ENCODE peak calls at places on chromosome 21, in five cellular contexts. L is cardiac muscle cell, P is body of pancreas, G is PC-3, X is IMR-90. T is an unnamed sample. For H3K4me1, the result is how much of the 10 kb centered on the place peaks cover.

GRCh38 chr21:30337644-30338170 is at the start of gene KRTAP27-1:
- DNase-seq in L (no peak), X (no peak), P (no peak), G (peak), T (no peak)

GRCh38 chr21:41926068-41926806 is 27.6 kb downstream of the C2CD2 start:
- DNase-seq in X (peak), P (peak), G (peak), L (peak), T (no peak)

GRCh38 chr21:36769051-36769867 is 70.3 kb downstream of the SIM2 start:
- DNase-seq in P (no peak), L (peak), G (no peak), X (peak), T (no peak)

GRCh38 chr21:38930838-38931237 is 125.1 kb downstream of the ETS2 start:
- DNase-seq in P (no peak), X (peak), L (peak), G (no peak), T (no peak)

GRCh38 chr21:36297938-36298572 is 21.9 kb upstream of the MORC3 start:
- DNase-seq in P (peak), L (no peak), X (peak), G (peak), T (peak)

GRCh38 chr21:44871576-44872265 is 1.8 kb downstream of the PTTG1IP start:
- DNase-seq in P (peak), X (peak), L (peak), G (peak), T (peak)

GRCh38 chr21:38979271-38980196 is 173.8 kb downstream of the ETS2 start:
- DNase-seq in X (peak), P (no peak), L (peak), G (peak), T (no peak)

GRCh38 chr21:15520811-15521643 is 208.8 kb upstream of the USP25 start:
- DNase-seq in L (no peak), P (no peak), X (peak), G (peak), T (no peak)

GRCh38 chr21:41289431-41289830 is 27.2 kb upstream of the FAM3B start:
- DNase-seq in G (no peak), P (peak), X (peak), L (peak), T (no peak)

GRCh38 chr21:43733060-43733459 is 14.1 kb downstream of the PDXK start:
- DNase-seq in L (no peak), P (no peak), G (no peak), X (no peak), T (no peak)

GRCh38 chr21:43734131-43734634 is 15.3 kb downstream of the PDXK start:
- DNase-seq in L (no peak), G (no peak), X (no peak), P (peak), T (peak)

GRCh38 chr21:43731476-43731875 is 12.5 kb downstream of the PDXK start:
- DNase-seq in L (no peak), P (peak), X (no peak), G (no peak), T (no peak)

GRCh38 chr21:43733529-43734071 is 14.7 kb downstream of the PDXK start:
- DNase-seq in L (peak), X (peak), P (peak), G (no peak), T (peak)

DNA sequence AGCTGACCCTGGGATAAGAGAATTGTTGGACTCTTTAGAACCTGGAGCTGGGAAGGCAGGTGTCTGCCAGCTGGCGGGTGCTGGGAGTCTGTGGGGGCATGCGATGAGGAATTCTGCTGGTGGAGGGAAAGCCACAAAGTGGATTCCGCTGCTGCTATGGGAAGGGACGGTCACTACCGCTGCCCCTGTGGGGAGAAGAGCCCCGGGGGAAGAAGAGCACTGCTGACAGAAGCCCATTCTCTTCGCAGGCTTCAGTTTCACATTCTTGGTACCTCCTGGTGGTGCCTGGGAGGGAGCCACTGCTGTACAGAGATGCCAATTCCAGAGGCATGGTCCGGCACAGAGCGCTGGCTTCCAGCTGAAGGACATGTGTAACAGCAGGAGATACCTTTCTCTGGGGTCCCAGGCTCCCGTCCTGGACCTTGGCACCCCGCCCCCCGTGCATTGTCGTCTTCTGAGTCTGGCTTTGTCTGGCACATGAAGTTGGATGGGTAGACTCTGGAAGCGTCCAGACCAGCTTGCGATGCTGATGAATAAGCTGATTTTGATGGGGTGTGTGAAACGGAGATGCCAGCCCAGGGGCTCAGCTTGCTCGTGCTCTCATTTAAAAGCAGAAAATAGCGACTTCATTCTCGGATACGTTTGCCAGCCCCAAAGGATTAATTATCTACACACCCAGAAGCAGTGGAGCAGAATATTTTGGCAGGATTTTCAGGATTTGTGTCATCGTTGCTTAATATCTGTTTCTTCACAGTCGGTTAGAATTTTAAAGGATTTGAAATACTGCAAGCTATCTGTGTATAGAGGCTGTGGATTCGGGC is 13.2 kb downstream of the PDXK start:
- DNase-seq in X (no peak), P (no peak), L (peak), G (no peak), T (no peak)
- H3K27ac ChIP-seq in X (no peak), P (peak), L (no peak), G (no peak), T (peak)

GRCh38 chr21:34593954-34594531 is 20.9 kb downstream of the RCAN1 start:
- DNase-seq in P (no peak), L (no peak), X (no peak), G (no peak), T (no peak)
- H3K4me1 ChIP-seq in P (half or more), L (under half), X (under half), G (under half), T (half or more)

GRCh38 chr21:32382108-32382601 is 10.7 kb downstream of the URB1 start:
- DNase-seq in G (peak), L (no peak), P (no peak), X (peak), T (no peak)
- H3K27ac ChIP-seq in G (peak), L (no peak), P (no peak), X (no peak), T (no peak)

GRCh38 chr21:46636181-46636512 is 673 bp downstream of the PRMT2 start:
- DNase-seq in L (no peak), G (peak), X (no peak), P (no peak), T (no peak)

GRCh38 chr21:46634427-46634826 is 1.0 kb upstream of the PRMT2 start:
- DNase-seq in L (no peak), P (no peak), G (peak), X (no peak), T (no peak)

GRCh38 chr21:46634966-46635323 is 529 bp upstream of the PRMT2 start:
- DNase-seq in L (peak), P (no peak), G (peak), X (peak), T (no peak)

GRCh38 chr21:46636550-46637289 is 1.2 kb downstream of the PRMT2 start:
- DNase-seq in P (no peak), G (peak), L (no peak), X (no peak), T (no peak)

DNA sequence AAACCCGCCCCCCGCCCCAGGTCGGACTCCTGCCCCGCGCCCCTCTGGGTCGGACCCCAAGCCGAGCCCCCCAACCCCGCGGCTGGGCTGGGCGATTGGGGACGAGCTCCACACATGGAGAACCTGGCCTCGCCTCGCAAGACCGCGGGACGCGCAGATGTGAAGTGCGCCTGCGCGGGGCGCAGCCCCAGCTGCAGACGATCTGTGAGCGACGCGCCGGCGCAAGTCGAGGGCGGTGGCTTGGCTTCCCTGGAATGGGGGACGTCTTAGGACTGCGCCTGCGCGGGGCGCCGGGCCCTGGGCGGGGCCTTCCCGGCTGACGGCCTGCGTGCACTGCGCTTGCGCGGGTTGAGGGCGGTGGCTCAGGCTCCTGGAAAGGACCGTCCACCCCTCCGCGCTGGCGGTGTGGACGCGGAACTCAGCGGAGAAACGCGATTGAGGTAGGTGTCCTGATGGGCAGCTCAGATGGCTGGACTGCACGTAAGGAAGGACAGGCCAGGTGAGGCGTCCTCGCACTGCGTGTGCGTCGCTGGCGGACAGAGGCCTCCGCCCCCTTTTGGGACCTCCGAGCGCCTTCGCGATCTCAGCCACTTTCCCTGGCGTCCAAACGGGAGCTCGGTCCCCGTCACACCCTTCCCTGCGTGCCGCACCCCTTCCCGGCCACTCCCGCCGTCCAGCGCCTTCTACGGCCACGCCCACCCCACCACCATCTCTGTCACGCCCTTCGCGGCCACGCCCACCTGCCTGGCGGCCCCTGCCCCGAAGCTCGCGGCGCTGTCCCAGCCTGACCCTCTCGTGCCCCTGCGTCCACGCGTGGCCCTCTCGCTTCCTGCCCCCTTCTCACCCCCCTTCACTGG is at the start of gene PRMT2:
- DNase-seq in G (peak), X (peak), L (peak), P (peak), T (peak)
- H3K4me1 ChIP-seq in G (under half), X (under half), L (under half), P (under half), T (under half)

GRCh38 chr21:20306836-20307235 is 691.4 kb upstream of the NCAM2 start:
- DNase-seq in X (no peak), P (no peak), G (no peak), L (no peak), T (no peak)

GRCh38 chr21:20301395-20301794 is 696.8 kb upstream of the NCAM2 start:
- DNase-seq in L (no peak), G (no peak), X (no peak), P (no peak), T (no peak)

GRCh38 chr21:20302084-20302483 is 696.1 kb upstream of the NCAM2 start:
- DNase-seq in L (no peak), P (no peak), X (no peak), G (no peak), T (no peak)
- H3K27ac ChIP-seq in L (no peak), P (no peak), X (no peak), G (no peak), T (no peak)